ENCODE peak calls at places on chromosomes 7 and 10, in five cellular contexts. F is adipocyte, A is MM.1S, C is GM12878, Y is GM12865. T is an unnamed sample.

GRCh38 chr10:112265745-112266144 is 17.5 kb upstream of the TECTB start:
- DNase-seq in F (no peak), A (no peak), C (no peak), Y (no peak), T (no peak)

GRCh38 chr7:28608766-28609165 is 196.4 kb downstream of the CREB5 start:
- DNase-seq in F (no peak), A (no peak), C (no peak), Y (no peak), T (no peak)

GRCh38 chr10:125396651-125397050 is 236.3 kb upstream of the CTBP2 start:
- DNase-seq in F (peak; percentile 42), A (no peak), C (no peak), Y (no peak), T (peak; percentile 34)

GRCh38 chr10:111539246-111539645 is 462.4 kb downstream of the ADRA2A start:
- DNase-seq in F (no peak), A (no peak), C (no peak), Y (no peak), T (no peak)

GRCh38 chr10:132890301-132890700 is 52.1 kb downstream of the CFAP46 start:
- DNase-seq in F (no peak), A (no peak), C (no peak), Y (no peak), T (no peak)

GRCh38 chr7:21260939-21261338 is 166.9 kb upstream of the SP4 start:
- DNase-seq in F (no peak), A (no peak), C (no peak), Y (no peak), T (no peak)

GRCh38 chr10:13924020-13924725 is 337.4 kb downstream of the PRPF18 start:
- DNase-seq in F (peak; percentile 86), A (no peak), C (no peak), Y (no peak), T (peak; percentile 85)

GRCh38 chr10:61869772-61870520 is 31.6 kb upstream of the ARID5B start:
- DNase-seq in F (peak; percentile 58), A (no peak), C (no peak), Y (no peak), T (no peak)

GRCh38 chr10:62166331-62167154 is 102.1 kb downstream of the RTKN2 start:
- DNase-seq in F (peak; percentile 68), A (no peak), C (peak; percentile 54), Y (peak; percentile 65), T (peak; percentile 58)

GRCh38 chr10:32174349-32174893 is 118.2 kb upstream of the KIF5B start:
- DNase-seq in F (no peak), A (no peak), C (no peak), Y (no peak), T (no peak)

GRCh38 chr10:48981310-48981907 is 41.8 kb upstream of the LRRC18 start:
- DNase-seq in F (peak; percentile 69), A (peak; percentile 59), C (no peak), Y (peak; percentile 64), T (no peak)

GRCh38 chr7:45897042-45897690 is 8.9 kb downstream of the IGFBP1 start:
- DNase-seq in F (peak; percentile 62), A (no peak), C (no peak), Y (no peak), T (peak; percentile 73)

GRCh38 chr10:5616871-5617270 is 49.5 kb downstream of the ASB13 start:
- DNase-seq in F (no peak), A (no peak), C (no peak), Y (no peak), T (no peak)

GRCh38 chr10:84008878-84009277 is 130.4 kb upstream of the GHITM start:
- DNase-seq in F (peak; percentile 24), A (peak; percentile 47), C (no peak), Y (peak; percentile 57), T (no peak)

GRCh38 chr10:97991875-97992274 is 38.5 kb downstream of the CRTAC1 start:
- DNase-seq in F (peak; percentile 14), A (no peak), C (no peak), Y (no peak), T (no peak)

GRCh38 chr10:107336061-107336460 is 171.6 kb upstream of the SORCS1 start:
- DNase-seq in F (no peak), A (no peak), C (no peak), Y (no peak), T (no peak)

GRCh38 chr10:95462740-95463667 is 98.2 kb downstream of the SORBS1 start:
- DNase-seq in F (no peak), A (no peak), C (no peak), Y (no peak), T (no peak)

GRCh38 chr10:63716174-63716573 is 195.0 kb downstream of the REEP3 start:
- DNase-seq in F (no peak), A (no peak), C (no peak), Y (no peak), T (no peak)

GRCh38 chr7:129514683-129515082 is 12.4 kb downstream of the SMKR1 start:
- DNase-seq in F (peak; percentile 23), A (peak; percentile 2), C (no peak), Y (no peak), T (no peak)

GRCh38 chr10:24034571-24034970 is 174.4 kb upstream of the KIAA1217 start:
- DNase-seq in F (no peak), A (no peak), C (no peak), Y (peak; percentile 2), T (no peak)

GRCh38 chr10:120950103-120950561 is 99.0 kb downstream of the WDR11 start:
- DNase-seq in F (peak; percentile 56), A (no peak), C (no peak), Y (no peak), T (no peak)

GRCh38 chr10:30553018-30553624 is 76.4 kb downstream of the LYZL2 start:
- DNase-seq in F (no peak), A (no peak), C (no peak), Y (no peak), T (no peak)

GRCh38 chr10:4066581-4067403 is 281.8 kb upstream of the KLF6 start:
- DNase-seq in F (no peak), A (no peak), C (no peak), Y (no peak), T (no peak)

GRCh38 chr7:44139311-44140010 is 1.7 kb downstream of the MYL7 start:
- DNase-seq in F (no peak), A (no peak), C (no peak), Y (no peak), T (no peak)

GRCh38 chr10:5811387-5811821 is 1.8 kb downstream of the GDI2 start:
- DNase-seq in F (peak; percentile 67), A (no peak), C (no peak), Y (peak; percentile 49), T (no peak)

GRCh38 chr10:31580646-31581045 is 261.6 kb downstream of the ZEB1 start:
- DNase-seq in F (no peak), A (no peak), C (no peak), Y (no peak), T (no peak)

GRCh38 chr10:3186365-3186764 is 13.8 kb upstream of the PITRM1 start:
- DNase-seq in F (no peak), A (no peak), C (no peak), Y (no peak), T (no peak)

GRCh38 chr10:49474901-49475300 is 64.0 kb downstream of the ERCC6 start:
- DNase-seq in F (peak; percentile 13), A (no peak), C (no peak), Y (no peak), T (no peak)

GRCh38 chr10:35208949-35209613 is 82.4 kb downstream of the CREM start:
- DNase-seq in F (no peak), A (no peak), C (no peak), Y (no peak), T (no peak)

GRCh38 chr10:104643023-104643663 is 2.1 kb downstream of the SORCS3 start:
- DNase-seq in F (no peak), A (no peak), C (no peak), Y (no peak), T (no peak)

GRCh38 chr10:104640339-104641149 is 546 bp upstream of the SORCS3 start:
- DNase-seq in F (no peak), A (no peak), C (no peak), Y (no peak), T (no peak)

GRCh38 chr10:104641150-104642000 is at the start of gene SORCS3:
- DNase-seq in F (no peak), A (no peak), C (no peak), Y (no peak), T (no peak)

GRCh38 chr10:104642001-104642270 is 846 bp downstream of the SORCS3 start:
- DNase-seq in F (no peak), A (no peak), C (no peak), Y (no peak), T (no peak)

DNA sequence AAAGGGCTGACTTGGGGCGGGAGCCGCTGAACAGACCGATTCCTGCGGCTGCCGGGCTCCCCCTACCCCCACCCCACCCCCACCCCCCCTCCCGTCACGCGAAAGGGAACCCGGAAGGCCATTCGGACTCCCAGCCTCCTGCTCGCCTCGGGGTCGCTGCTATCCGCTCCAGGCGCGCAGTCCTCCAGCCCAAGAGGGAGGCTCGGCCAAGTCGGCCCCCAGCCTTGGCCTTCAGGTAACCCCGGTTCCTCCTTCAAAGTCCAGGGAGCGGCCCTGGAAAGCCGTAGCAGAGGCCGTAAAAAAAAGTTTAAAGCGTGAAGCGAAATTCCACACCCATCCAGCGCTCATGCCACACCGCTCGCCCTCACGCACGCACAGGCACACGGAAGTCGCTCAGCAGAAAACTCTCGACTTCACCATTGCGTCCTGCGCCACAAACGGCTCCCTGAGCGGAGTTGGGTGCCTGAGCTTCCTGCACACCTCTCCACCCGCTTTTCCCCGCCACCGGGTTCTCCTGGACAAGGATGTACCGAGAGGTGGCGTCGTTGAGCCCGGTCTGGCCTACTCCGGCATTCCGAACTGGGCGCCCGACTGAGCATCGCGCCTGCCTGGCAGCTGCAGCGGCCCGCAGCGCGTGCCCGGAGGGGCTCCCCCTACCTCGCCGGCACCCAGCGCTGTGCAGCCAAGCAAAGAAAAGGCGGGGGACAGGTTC is 1.4 kb downstream of the SORCS3 start:
- DNase-seq in F (no peak), A (no peak), C (no peak), Y (peak; percentile 10), T (no peak)
- H3K4me3 ChIP-seq in F (no peak overlapping the region), A (no peak overlapping the region), C (no peak overlapping the region), Y (no peak overlapping the region), T (peak overlapping the region; percentile 22)

GRCh38 chr7:141280100-141280499 is 206.2 kb downstream of the TMEM178B start:
- DNase-seq in F (no peak), A (no peak), C (no peak), Y (no peak), T (no peak)
- H3K4me3 ChIP-seq in F (no peak overlapping the region), A (no peak overlapping the region), C (no peak overlapping the region), Y (no peak overlapping the region), T (no peak overlapping the region)

GRCh38 chr7:54995631-54996340 is 23.0 kb upstream of the EGFR start:
- DNase-seq in F (peak; percentile 59), A (no peak), C (peak; percentile 17), Y (peak; percentile 28), T (peak; percentile 59)
- H3K4me3 ChIP-seq in F (no peak overlapping the region), A (no peak overlapping the region), C (no peak overlapping the region), Y (no peak overlapping the region), T (no peak overlapping the region)

GRCh38 chr7:55056577-55057480 is 38.0 kb downstream of the EGFR start:
- DNase-seq in F (peak; percentile 18), A (no peak), C (no peak), Y (no peak), T (peak; percentile 66)

GRCh38 chr7:55054252-55054651 is 35.4 kb downstream of the EGFR start:
- DNase-seq in F (no peak), A (no peak), C (no peak), Y (no peak), T (no peak)

GRCh38 chr7:55055479-55055878 is 36.7 kb downstream of the EGFR start:
- DNase-seq in F (peak; percentile 31), A (no peak), C (no peak), Y (no peak), T (peak; percentile 82)

GRCh38 chr7:55054758-55055157 is 35.9 kb downstream of the EGFR start:
- DNase-seq in F (no peak), A (no peak), C (no peak), Y (no peak), T (no peak)

GRCh38 chr7:55056068-55056467 is 37.3 kb downstream of the EGFR start:
- DNase-seq in F (no peak), A (no peak), C (no peak), Y (no peak), T (no peak)
- H3K4me3 ChIP-seq in F (peak overlapping the region; percentile 67), A (no peak overlapping the region), C (no peak overlapping the region), Y (no peak overlapping the region), T (no peak overlapping the region)